ENCODE peak calls at places on chromosomes 13 and 19, in seven cellular contexts. H is thoracic aorta; V is Peyer's patch; N is heart left ventricle; Q is endothelial cell of umbilical vein; M is CD8-positive, alpha-beta T cell; B is HCT116. S is an unnamed sample.

GRCh38 chr13:76622336-76623045 is 263.7 kb downstream of the KCTD12 start:
- DNase-seq in V (no peak), H (no peak), N (no peak), B (no peak), M (no peak), Q (peak; percentile 54), S (no peak)

GRCh38 chr19:5985098-5985783 is 7.3 kb upstream of the RANBP3 start:
- DNase-seq in H (no peak), Q (peak; percentile 28), B (no peak), M (no peak), V (no peak), N (no peak), S (no peak)

GRCh38 chr19:27733551-27734266 is 1479.2 kb downstream of the UQCRFS1 start:
- DNase-seq in Q (no peak), M (no peak), V (no peak), N (no peak), B (no peak), H (no peak), S (no peak)

GRCh38 chr19:41821003-41821735 is 23.3 kb downstream of the LYPD4 start:
- DNase-seq in H (no peak), N (no peak), Q (peak; percentile 53), V (peak; percentile 26), B (peak; percentile 57), M (peak; percentile 6), S (peak; percentile 57)

GRCh38 chr19:51777570-51778460 is 16.8 kb downstream of the FPR2 start:
- DNase-seq in Q (peak; percentile 52), B (peak; percentile 83), N (peak; percentile 79), M (peak; percentile 10), H (no peak), V (no peak), S (peak; percentile 72)

GRCh38 chr13:52003551-52003950 is 7.7 kb downstream of the ATP7B start:
- DNase-seq in V (no peak), H (no peak), M (no peak), N (no peak), B (no peak), Q (no peak), S (no peak)

GRCh38 chr19:18529782-18530181 is 7.9 kb upstream of the ELL start:
- DNase-seq in B (no peak), M (no peak), N (no peak), H (no peak), Q (no peak), V (no peak), S (no peak)

GRCh38 chr19:313988-314815 is 23.0 kb upstream of the PLPP2 start:
- DNase-seq in Q (no peak), H (no peak), V (no peak), B (no peak), N (no peak), M (no peak), S (peak; percentile 60)

GRCh38 chr13:94708031-94708571 is 4.2 kb downstream of the SOX21 start:
- DNase-seq in N (no peak), M (no peak), Q (no peak), H (no peak), B (no peak), V (no peak), S (no peak)

GRCh38 chr13:97018029-97018819 is 23.9 kb upstream of the OXGR1 start:
- DNase-seq in V (no peak), N (no peak), H (no peak), Q (peak; percentile 70), B (peak; percentile 52), M (peak; percentile 1), S (no peak)

GRCh38 chr19:15828121-15828620 is 12.7 kb upstream of the OR10H1 start:
- DNase-seq in H (no peak), N (no peak), V (no peak), B (no peak), Q (no peak), M (no peak), S (no peak)

GRCh38 chr19:16435238-16435911 is 36.4 kb downstream of the EPS15L1 start:
- DNase-seq in M (no peak), B (no peak), H (no peak), N (peak; percentile 77), Q (peak; percentile 84), V (no peak), S (no peak)

GRCh38 chr19:19040417-19040816 is 7.0 kb downstream of the ARMC6 start:
- DNase-seq in V (no peak), N (peak; percentile 53), H (peak; percentile 27), M (no peak), Q (no peak), B (no peak), S (peak; percentile 76)

GRCh38 chr19:6071103-6071485 is 39.2 kb downstream of the RFX2 start:
- DNase-seq in B (no peak), N (no peak), V (no peak), H (no peak), Q (no peak), M (no peak), S (no peak)

GRCh38 chr19:14731200-14731599 is 41.4 kb downstream of the ZNF333 start:
- DNase-seq in V (no peak), Q (no peak), N (no peak), M (no peak), B (peak; percentile 36), H (no peak), S (no peak)

GRCh38 chr13:60583911-60584753 is 187.1 kb downstream of the TDRD3 start:
- DNase-seq in M (no peak), Q (no peak), N (no peak), H (peak; percentile 5), B (no peak), V (no peak), S (no peak)

GRCh38 chr13:110392510-110393233 is 85.6 kb downstream of the COL4A2 start:
- DNase-seq in N (no peak), Q (peak; percentile 29), B (no peak), H (no peak), M (no peak), V (no peak), S (no peak)

GRCh38 chr13:110390572-110390971 is 83.5 kb downstream of the COL4A2 start:
- DNase-seq in Q (no peak), B (no peak), M (no peak), V (no peak), H (no peak), N (no peak), S (no peak)

GRCh38 chr13:110391273-110391672 is 84.2 kb downstream of the COL4A2 start:
- DNase-seq in Q (no peak), V (no peak), H (no peak), B (no peak), M (no peak), N (no peak), S (no peak)

GRCh38 chr13:110387451-110388140 is 80.5 kb downstream of the COL4A2 start:
- DNase-seq in N (peak; percentile 82), Q (no peak), V (no peak), B (no peak), H (peak; percentile 56), M (no peak), S (no peak)

DNA sequence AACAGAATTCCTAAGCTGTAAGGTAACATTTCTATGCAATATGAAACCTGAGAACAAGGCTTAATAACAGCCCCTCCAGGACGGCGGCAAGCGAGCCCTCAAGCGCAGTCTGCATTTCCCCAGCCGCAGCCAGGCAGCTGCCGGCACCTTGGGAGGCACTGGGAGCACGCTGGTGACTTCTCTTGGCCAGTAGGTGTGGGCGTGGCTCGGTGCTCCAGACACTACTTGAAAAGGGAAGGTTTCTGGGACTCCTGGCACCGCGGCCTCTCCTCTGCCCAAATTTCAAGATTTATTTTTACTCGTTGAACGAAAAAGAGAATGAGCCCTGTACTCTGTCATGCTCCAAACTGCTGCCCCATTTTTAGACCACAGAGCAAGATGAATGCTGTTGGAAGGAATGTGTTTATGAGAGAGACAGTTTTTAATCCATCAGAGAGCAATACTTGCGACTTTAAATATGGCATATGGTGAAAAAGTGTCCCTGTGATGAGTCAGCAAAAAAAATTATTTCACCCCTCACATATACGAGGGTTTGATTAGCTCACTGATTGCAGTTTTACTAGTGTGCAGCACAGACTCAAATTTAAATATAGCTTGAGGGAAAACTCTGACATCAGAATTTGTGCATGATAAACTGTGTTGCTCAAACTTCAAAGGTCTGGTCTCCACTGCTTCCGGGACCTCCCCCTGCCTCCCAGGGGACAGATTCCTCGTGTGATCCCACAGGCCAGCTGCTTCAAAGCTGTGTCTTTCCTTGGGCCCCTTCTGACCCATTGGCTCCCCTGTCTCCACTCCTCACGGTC is 81.3 kb downstream of the COL4A2 start:
- DNase-seq in M (no peak), V (no peak), Q (no peak), H (peak; percentile 51), B (no peak), N (peak; percentile 84), S (no peak)
- H3K9me3 ChIP-seq in M (no peaks in the 10 kb centered on the region), V (no peaks in the 10 kb centered on the region), Q (no peaks in the 10 kb centered on the region), H (no peaks in the 10 kb centered on the region), B (no peaks in the 10 kb centered on the region), N (no peaks in the 10 kb centered on the region), S (no peaks in the 10 kb centered on the region)

DNA sequence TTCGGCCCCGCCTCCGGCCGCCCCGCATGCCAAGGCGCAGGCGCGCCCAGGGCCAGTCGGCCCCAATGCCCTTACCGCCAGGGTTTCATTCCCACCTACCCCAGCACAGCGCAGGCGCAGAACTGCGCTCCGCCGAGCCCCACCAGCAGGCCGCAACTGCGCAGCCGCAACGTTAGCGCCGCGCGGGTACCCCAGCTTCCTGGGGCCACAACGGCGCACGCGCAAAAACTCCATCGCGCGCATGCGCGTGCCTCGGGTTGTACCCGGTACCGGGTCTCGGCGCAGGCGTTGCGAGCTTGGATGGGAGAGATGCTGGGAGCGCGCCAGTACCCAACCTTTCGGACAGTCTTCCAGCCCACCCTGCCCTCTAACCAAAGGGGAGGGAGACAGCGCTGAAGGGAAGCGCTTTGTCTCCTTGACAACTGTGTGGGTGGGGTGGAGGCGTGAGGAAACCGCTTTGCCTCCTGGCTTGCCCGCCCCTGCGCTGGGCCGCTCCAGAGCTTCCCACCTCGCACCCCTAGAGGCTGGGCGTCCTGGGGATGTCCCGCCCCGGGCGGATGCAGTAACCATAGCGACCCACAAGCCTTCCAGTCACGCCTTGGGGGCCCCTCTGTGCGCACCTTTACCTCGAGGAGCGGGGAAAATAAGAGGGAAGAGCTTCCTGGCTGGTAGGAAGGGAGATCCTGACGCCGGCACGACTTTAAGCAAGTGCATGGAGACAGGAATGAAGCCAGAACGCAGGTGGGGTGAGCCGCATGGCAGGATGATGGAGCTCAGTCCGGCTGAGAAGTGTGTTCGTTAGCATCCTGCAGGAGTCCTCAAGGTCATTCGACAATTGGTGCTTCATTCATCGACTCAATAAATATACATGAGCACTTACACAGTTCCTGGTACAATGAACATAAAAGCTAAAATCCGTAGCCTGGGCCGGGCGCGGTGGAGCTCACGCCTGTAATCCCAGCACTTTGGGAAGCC is 525 bp upstream of the MYPOP start:
- DNase-seq in M (peak; percentile 99), Q (peak; percentile 99), V (peak; percentile 94), B (peak; percentile 92), H (peak; percentile 78), N (peak; percentile 99), S (peak; percentile 100)
- TF ChIP-seq CTCF in M (no peak), Q (no peak), V (peak; percentile 11), B (no peak), H (no peak), N (no peak), S (no peak)

GRCh38 chr13:114077121-114077937 is 55.1 kb downstream of the RASA3 start:
- DNase-seq in N (peak; percentile 17), B (no peak), Q (no peak), V (no peak), M (no peak), H (no peak), S (peak; percentile 46)
- H3K27me3 ChIP-seq in N (no peaks in the 10 kb centered on the region), B (no peaks in the 10 kb centered on the region), Q (no peaks in the 10 kb centered on the region), V (no peaks in the 10 kb centered on the region), M (no peaks in the 10 kb centered on the region), H (no peaks in the 10 kb centered on the region), S (no peaks in the 10 kb centered on the region)

GRCh38 chr19:29952127-29952526 is 10.1 kb downstream of the URI1 start:
- DNase-seq in V (no peak), M (no peak), B (no peak), Q (peak; percentile 20), H (no peak), N (no peak), S (no peak)
- H3K9me3 ChIP-seq in V (no peaks in the 10 kb centered on the region), M (no peaks in the 10 kb centered on the region), B (no peaks in the 10 kb centered on the region), Q (no peaks in the 10 kb centered on the region), H (no peaks in the 10 kb centered on the region), N (no peaks in the 10 kb centered on the region), S (no peaks in the 10 kb centered on the region)

GRCh38 chr19:34644991-34645461 is 31.9 kb downstream of the SCGB2B2 start:
- DNase-seq in N (no peak), B (no peak), H (no peak), Q (no peak), M (no peak), V (no peak), S (no peak)
- TF ChIP-seq CTCF in N (no peak), B (no peak), H (no peak), Q (no peak), M (no peak), V (no peak), S (no peak)